ENCODE peak calls at places on chromosome 2, in nine cellular contexts. Q is transverse colon; O is CD4-positive, alpha-beta T cell; J is activated CD8-positive, alpha-beta T cell treated with anti-CD3 and anti-CD28 coated beads for 36 hours; K is glutamatergic neuron; T is ovary; I is GM13976; V is mesothelial cell of epicardium; B is Calu3. W is an unnamed sample.

GRCh38 chr2:40303746-40304145 is 148.1 kb downstream of the SLC8A1 start:
- DNase-seq in Q (no peak), O (no peak), J (no peak), K (no peak), T (no peak), I (no peak), V (no peak), B (no peak), W (no peak)

GRCh38 chr2:133477614-133477990 is 90.7 kb downstream of the NCKAP5 start:
- DNase-seq in Q (no peak), O (no peak), J (no peak), K (no peak), T (no peak), I (no peak), V (no peak), B (no peak), W (peak; percentile 9)

GRCh38 chr2:54672587-54673456 is 50.6 kb upstream of the EML6 start:
- DNase-seq in Q (peak; percentile 28), O (no peak), J (no peak), K (no peak), T (no peak), I (peak; percentile 76), V (no peak), B (no peak), W (no peak)

GRCh38 chr2:25566694-25567093 is 106.7 kb downstream of the DTNB start:
- DNase-seq in Q (peak; percentile 35), O (no peak), J (no peak), K (no peak), T (no peak), I (peak; percentile 65), V (no peak), B (no peak), W (no peak)

GRCh38 chr2:179883407-179883806 is 22.0 kb upstream of the ZNF385B start:
- DNase-seq in Q (no peak), O (no peak), J (no peak), K (no peak), T (no peak), I (no peak), V (no peak), B (no peak), W (no peak)

GRCh38 chr2:221810216-221810615 is 238.1 kb upstream of the EPHA4 start:
- DNase-seq in Q (no peak), O (no peak), J (no peak), K (no peak), T (no peak), I (no peak), V (peak; percentile 69), B (no peak), W (no peak)

GRCh38 chr2:160970052-160970846 is 190.0 kb upstream of the TANK start:
- DNase-seq in Q (peak; percentile 28), O (no peak), J (peak; percentile 21), K (no peak), T (peak; percentile 42), I (peak; percentile 22), V (no peak), B (peak; percentile 50), W (peak; percentile 73)

GRCh38 chr2:105384216-105384615 is 14.6 kb downstream of the FHL2 start:
- DNase-seq in Q (no peak), O (no peak), J (no peak), K (no peak), T (no peak), I (no peak), V (no peak), B (no peak), W (no peak)

GRCh38 chr2:153106802-153107477 is 371.6 kb downstream of the RPRM start:
- DNase-seq in Q (no peak), O (no peak), J (no peak), K (no peak), T (no peak), I (no peak), V (no peak), B (no peak), W (no peak)

GRCh38 chr2:179104736-179105135 is 54.8 kb upstream of the CCDC141 start:
- DNase-seq in Q (no peak), O (no peak), J (no peak), K (no peak), T (no peak), I (no peak), V (no peak), B (no peak), W (peak; percentile 42)

GRCh38 chr2:235382091-235383000 is 111.5 kb upstream of the AGAP1 start:
- DNase-seq in Q (no peak), O (no peak), J (no peak), K (no peak), T (no peak), I (no peak), V (no peak), B (no peak), W (no peak)

GRCh38 chr2:172427990-172428840 is 829 bp downstream of the ITGA6 start:
- DNase-seq in Q (peak; percentile 79), O (peak; percentile 53), J (peak; percentile 70), K (peak; percentile 30), T (peak; percentile 31), I (no peak), V (peak; percentile 57), B (peak; percentile 66), W (no peak)

GRCh38 chr2:231159306-231159705 is 34.5 kb upstream of the HTR2B start:
- DNase-seq in Q (no peak), O (no peak), J (no peak), K (no peak), T (no peak), I (no peak), V (no peak), B (no peak), W (no peak)

GRCh38 chr2:45342-46130 is 769 bp downstream of the FAM110C start:
- DNase-seq in Q (peak; percentile 42), O (no peak), J (no peak), K (peak; percentile 32), T (peak; percentile 37), I (no peak), V (peak; percentile 48), B (peak; percentile 34), W (no peak)

GRCh38 chr2:213087040-213087439 is 64.4 kb downstream of the IKZF2 start:
- DNase-seq in Q (no peak), O (no peak), J (no peak), K (no peak), T (no peak), I (no peak), V (no peak), B (no peak), W (no peak)

GRCh38 chr2:165056585-165056984 is 101.3 kb upstream of the SLC38A11 start:
- DNase-seq in Q (no peak), O (no peak), J (no peak), K (no peak), T (no peak), I (no peak), V (no peak), B (no peak), W (no peak)

GRCh38 chr2:225597911-225598310 is 198.4 kb downstream of the NYAP2 start:
- DNase-seq in Q (no peak), O (no peak), J (no peak), K (no peak), T (no peak), I (no peak), V (no peak), B (no peak), W (no peak)

GRCh38 chr2:228549390-228550007 is 368.0 kb upstream of the SPHKAP start:
- DNase-seq in Q (no peak), O (no peak), J (no peak), K (no peak), T (no peak), I (no peak), V (no peak), B (no peak), W (no peak)

GRCh38 chr2:46372475-46372874 is 75.3 kb downstream of the EPAS1 start:
- DNase-seq in Q (no peak), O (no peak), J (no peak), K (no peak), T (no peak), I (no peak), V (no peak), B (no peak), W (no peak)
- TF ChIP-seq CTCF in Q (no peak), O (no peak), J (no peak), K (no peak), T (no peak), I (no peak), V (no peak), B (no peak), W (no peak)

DNA sequence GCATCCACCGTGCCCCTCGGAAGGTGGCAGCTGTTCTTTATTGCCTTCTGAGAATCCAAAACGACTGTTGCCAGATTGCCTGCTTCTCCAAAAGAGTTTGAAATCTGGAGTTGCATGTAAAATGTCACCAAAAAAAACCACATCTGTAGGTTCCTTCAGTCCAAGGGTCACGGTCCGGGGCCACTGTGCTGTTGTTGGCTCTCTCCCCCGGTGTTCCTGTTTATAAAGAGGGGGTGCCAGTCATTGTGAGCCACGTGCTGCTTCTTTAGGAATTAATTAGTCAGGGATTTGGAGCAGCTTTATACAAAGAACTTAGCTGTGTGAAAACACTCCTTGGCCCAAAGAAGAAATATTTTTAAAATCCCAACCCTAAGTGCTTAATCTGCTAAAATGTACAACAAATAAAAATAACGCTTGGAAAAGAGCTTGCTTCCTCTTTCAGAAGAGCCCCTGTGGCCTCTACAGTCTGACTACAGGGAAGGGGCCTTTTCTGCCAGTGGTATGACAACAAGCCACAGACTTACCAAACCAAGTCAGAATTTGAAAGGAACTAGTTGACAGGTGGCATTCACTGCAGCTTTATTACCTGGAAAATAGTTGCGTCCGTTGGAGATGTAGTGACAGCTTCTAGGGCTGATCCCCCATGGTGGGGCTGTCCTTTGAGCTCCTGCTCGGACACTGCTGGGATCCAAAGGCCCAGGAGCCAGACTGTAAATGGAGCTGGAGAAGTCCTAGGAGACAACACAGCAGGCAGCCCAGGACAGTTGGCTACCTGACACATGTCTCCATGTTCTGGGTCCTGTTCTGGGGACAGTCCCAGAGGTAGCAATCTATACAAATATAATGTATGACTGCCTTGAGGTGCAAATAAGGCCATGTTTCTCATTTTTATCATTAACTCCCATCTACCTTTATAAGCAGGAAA is 84.5 kb upstream of the SLC1A4 start:
- DNase-seq in Q (no peak), O (no peak), J (no peak), K (no peak), T (no peak), I (no peak), V (no peak), B (no peak), W (no peak)
- TF ChIP-seq CTCF in Q (no peak), O (no peak), J (no peak), K (no peak), T (no peak), I (no peak), V (no peak), B (no peak), W (no peak)

DNA sequence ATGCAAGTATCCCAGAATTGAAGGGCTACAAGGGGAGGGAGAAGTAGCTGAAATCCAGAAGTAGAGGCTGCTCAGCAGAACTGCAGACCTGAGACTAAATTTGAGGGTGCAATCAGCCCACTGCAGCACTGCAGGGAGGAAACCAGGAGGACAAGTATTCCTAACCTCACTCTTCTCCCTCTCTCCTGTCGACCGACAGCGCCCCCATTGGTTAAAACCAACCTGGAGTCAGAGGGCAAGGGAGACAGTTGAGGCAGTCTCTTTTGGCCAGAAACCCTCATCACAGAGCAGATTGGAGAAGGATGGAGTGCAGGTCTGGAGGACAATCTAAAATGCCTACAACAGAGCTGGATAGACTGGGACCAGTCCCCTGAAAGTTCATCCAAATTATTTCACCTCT is 768.9 kb upstream of the KLHL29 start:
- DNase-seq in Q (no peak), O (no peak), J (no peak), K (no peak), T (no peak), I (no peak), V (no peak), B (no peak), W (no peak)
- TF ChIP-seq CTCF in Q (no peak), O (no peak), J (no peak), K (no peak), T (no peak), I (no peak), V (no peak), B (no peak), W (no peak)

GRCh38 chr2:42810126-42810970 is 18.0 kb upstream of the HAAO start:
- DNase-seq in Q (peak; percentile 95), O (peak; percentile 99), J (peak; percentile 97), K (peak; percentile 94), T (peak; percentile 96), I (peak; percentile 93), V (peak; percentile 98), B (peak; percentile 95), W (peak; percentile 96)
- TF ChIP-seq CTCF in Q (no peak), O (no peak), J (no peak), K (peak; percentile 36), T (no peak), I (no peak), V (no peak), B (no peak), W (no peak)